ENCODE peak calls at places on chromosomes 4 and X, in ten cellular contexts. One of them, this sample, is unnamed.

GRCh38 chr4:148061795-148062194 is 329.9 kb downstream of the ARHGAP10 start:
- DNase-seq in lung: no peak
- DNase-seq in psoas muscle: no peak
- DNase-seq in esophagus squamous epithelium: no peak
- DNase-seq in astrocyte: no peak
- DNase-seq in GM12865: no peak
- DNase-seq in dorsolateral prefrontal cortex: no peak
- DNase-seq in CD4-positive, CD25-positive, alpha-beta regulatory T cell: no peak
- DNase-seq in heart left ventricle: no peak
- DNase-seq in astrocyte of the spinal cord: no peak
- DNase-seq in this sample: no peak

GRCh38 chr4:153275380-153276276 is 68.9 kb upstream of the MND1 start:
- DNase-seq in lung: no peak
- DNase-seq in CD4-positive, CD25-positive, alpha-beta regulatory T cell: no peak
- DNase-seq in heart left ventricle: no peak
- DNase-seq in astrocyte of the spinal cord: no peak
- DNase-seq in GM12865: no peak
- DNase-seq in astrocyte: no peak
- DNase-seq in dorsolateral prefrontal cortex: no peak
- DNase-seq in psoas muscle: no peak
- DNase-seq in esophagus squamous epithelium: no peak
- DNase-seq in this sample: no peak

GRCh38 chr4:156962551-156962974 is 9.0 kb downstream of the PDGFC start:
- DNase-seq in esophagus squamous epithelium: no peak
- DNase-seq in dorsolateral prefrontal cortex: no peak
- DNase-seq in CD4-positive, CD25-positive, alpha-beta regulatory T cell: no peak
- DNase-seq in lung: no peak
- DNase-seq in astrocyte of the spinal cord: peak; percentile 75
- DNase-seq in GM12865: no peak
- DNase-seq in heart left ventricle: no peak
- DNase-seq in psoas muscle: no peak
- DNase-seq in astrocyte: peak; percentile 89
- DNase-seq in this sample: no peak

GRCh38 chr4:181870326-181870725 is 372.9 kb upstream of the TENM3 start:
- DNase-seq in astrocyte: peak; percentile 73
- DNase-seq in CD4-positive, CD25-positive, alpha-beta regulatory T cell: no peak
- DNase-seq in dorsolateral prefrontal cortex: no peak
- DNase-seq in psoas muscle: no peak
- DNase-seq in lung: no peak
- DNase-seq in heart left ventricle: no peak
- DNase-seq in GM12865: no peak
- DNase-seq in esophagus squamous epithelium: no peak
- DNase-seq in astrocyte of the spinal cord: peak; percentile 42
- DNase-seq in this sample: no peak

GRCh38 chrX:80513620-80514019 is 93.4 kb downstream of the TENT5D start:
- DNase-seq in astrocyte of the spinal cord: no peak
- DNase-seq in astrocyte: no peak
- DNase-seq in psoas muscle: no peak
- DNase-seq in CD4-positive, CD25-positive, alpha-beta regulatory T cell: no peak
- DNase-seq in heart left ventricle: no peak
- DNase-seq in lung: no peak
- DNase-seq in GM12865: no peak
- DNase-seq in esophagus squamous epithelium: no peak
- DNase-seq in dorsolateral prefrontal cortex: no peak
- DNase-seq in this sample: no peak

GRCh38 chr4:174873931-174874330 is 44.2 kb upstream of the ADAM29 start:
- DNase-seq in astrocyte of the spinal cord: peak; percentile 20
- DNase-seq in psoas muscle: no peak
- DNase-seq in astrocyte: no peak
- DNase-seq in esophagus squamous epithelium: no peak
- DNase-seq in dorsolateral prefrontal cortex: no peak
- DNase-seq in GM12865: peak; percentile 61
- DNase-seq in lung: no peak
- DNase-seq in heart left ventricle: no peak
- DNase-seq in CD4-positive, CD25-positive, alpha-beta regulatory T cell: no peak
- DNase-seq in this sample: peak; percentile 42

GRCh38 chr4:99574530-99575314 is at the start of gene MTTP:
- DNase-seq in CD4-positive, CD25-positive, alpha-beta regulatory T cell: no peak
- DNase-seq in dorsolateral prefrontal cortex: no peak
- DNase-seq in astrocyte: no peak
- DNase-seq in GM12865: peak; percentile 21
- DNase-seq in astrocyte of the spinal cord: no peak
- DNase-seq in lung: no peak
- DNase-seq in psoas muscle: no peak
- DNase-seq in esophagus squamous epithelium: no peak
- DNase-seq in heart left ventricle: no peak
- DNase-seq in this sample: no peak

GRCh38 chr4:82429728-82430192 is 502 bp downstream of the HNRNPDL start:
- DNase-seq in esophagus squamous epithelium: peak; percentile 52
- DNase-seq in CD4-positive, CD25-positive, alpha-beta regulatory T cell: no peak
- DNase-seq in GM12865: no peak
- DNase-seq in astrocyte of the spinal cord: no peak
- DNase-seq in psoas muscle: no peak
- DNase-seq in lung: no peak
- DNase-seq in astrocyte: peak; percentile 32
- DNase-seq in dorsolateral prefrontal cortex: peak; percentile 49
- DNase-seq in heart left ventricle: no peak
- DNase-seq in this sample: no peak

GRCh38 chr4:14894392-14895292 is 107.6 kb upstream of the CPEB2 start:
- DNase-seq in GM12865: no peak
- DNase-seq in lung: no peak
- DNase-seq in heart left ventricle: no peak
- DNase-seq in astrocyte of the spinal cord: no peak
- DNase-seq in astrocyte: no peak
- DNase-seq in dorsolateral prefrontal cortex: no peak
- DNase-seq in esophagus squamous epithelium: no peak
- DNase-seq in CD4-positive, CD25-positive, alpha-beta regulatory T cell: no peak
- DNase-seq in psoas muscle: no peak
- DNase-seq in this sample: no peak

GRCh38 chr4:62953752-62954151 is 1455.5 kb downstream of the TECRL start:
- DNase-seq in psoas muscle: no peak
- DNase-seq in esophagus squamous epithelium: no peak
- DNase-seq in lung: no peak
- DNase-seq in heart left ventricle: no peak
- DNase-seq in CD4-positive, CD25-positive, alpha-beta regulatory T cell: no peak
- DNase-seq in GM12865: no peak
- DNase-seq in astrocyte of the spinal cord: no peak
- DNase-seq in astrocyte: no peak
- DNase-seq in dorsolateral prefrontal cortex: no peak
- DNase-seq in this sample: no peak

GRCh38 chrX:96752776-96753175 is 68.1 kb downstream of the DIAPH2 start:
- DNase-seq in lung: no peak
- DNase-seq in GM12865: no peak
- DNase-seq in astrocyte of the spinal cord: no peak
- DNase-seq in esophagus squamous epithelium: no peak
- DNase-seq in CD4-positive, CD25-positive, alpha-beta regulatory T cell: no peak
- DNase-seq in astrocyte: peak; percentile 6
- DNase-seq in psoas muscle: no peak
- DNase-seq in dorsolateral prefrontal cortex: no peak
- DNase-seq in heart left ventricle: no peak
- DNase-seq in this sample: no peak

GRCh38 chr4:6840062-6840976 is 57.8 kb downstream of the KIAA0232 start:
- DNase-seq in esophagus squamous epithelium: no peak
- DNase-seq in astrocyte of the spinal cord: peak; percentile 51
- DNase-seq in astrocyte: peak; percentile 53
- DNase-seq in GM12865: no peak
- DNase-seq in psoas muscle: no peak
- DNase-seq in CD4-positive, CD25-positive, alpha-beta regulatory T cell: no peak
- DNase-seq in heart left ventricle: peak; percentile 30
- DNase-seq in lung: no peak
- DNase-seq in dorsolateral prefrontal cortex: no peak
- DNase-seq in this sample: no peak

GRCh38 chrX:134004038-134004437 is 18.6 kb upstream of the GPC3 start:
- DNase-seq in astrocyte: peak; percentile 22
- DNase-seq in astrocyte of the spinal cord: peak; percentile 15
- DNase-seq in dorsolateral prefrontal cortex: no peak
- DNase-seq in esophagus squamous epithelium: no peak
- DNase-seq in lung: no peak
- DNase-seq in CD4-positive, CD25-positive, alpha-beta regulatory T cell: no peak
- DNase-seq in GM12865: no peak
- DNase-seq in psoas muscle: no peak
- DNase-seq in heart left ventricle: no peak
- DNase-seq in this sample: no peak

GRCh38 chr4:185602397-185602796 is 67.1 kb upstream of the PDLIM3 start:
- DNase-seq in heart left ventricle: no peak
- DNase-seq in psoas muscle: no peak
- DNase-seq in esophagus squamous epithelium: no peak
- DNase-seq in GM12865: no peak
- DNase-seq in astrocyte of the spinal cord: no peak
- DNase-seq in dorsolateral prefrontal cortex: no peak
- DNase-seq in CD4-positive, CD25-positive, alpha-beta regulatory T cell: no peak
- DNase-seq in astrocyte: no peak
- DNase-seq in lung: no peak
- DNase-seq in this sample: no peak

GRCh38 chr4:124061413-124061812 is 651.1 kb downstream of the ANKRD50 start:
- DNase-seq in dorsolateral prefrontal cortex: no peak
- DNase-seq in astrocyte of the spinal cord: peak; percentile 88
- DNase-seq in CD4-positive, CD25-positive, alpha-beta regulatory T cell: no peak
- DNase-seq in esophagus squamous epithelium: no peak
- DNase-seq in GM12865: no peak
- DNase-seq in heart left ventricle: no peak
- DNase-seq in lung: no peak
- DNase-seq in astrocyte: peak; percentile 86
- DNase-seq in psoas muscle: no peak
- DNase-seq in this sample: no peak

GRCh38 chrX:19709812-19710518 is 177.4 kb downstream of the SH3KBP1 start:
- DNase-seq in esophagus squamous epithelium: no peak
- DNase-seq in astrocyte of the spinal cord: peak; percentile 85
- DNase-seq in dorsolateral prefrontal cortex: no peak
- DNase-seq in lung: no peak
- DNase-seq in CD4-positive, CD25-positive, alpha-beta regulatory T cell: no peak
- DNase-seq in heart left ventricle: no peak
- DNase-seq in astrocyte: peak; percentile 78
- DNase-seq in psoas muscle: no peak
- DNase-seq in GM12865: no peak
- DNase-seq in this sample: no peak

DNA sequence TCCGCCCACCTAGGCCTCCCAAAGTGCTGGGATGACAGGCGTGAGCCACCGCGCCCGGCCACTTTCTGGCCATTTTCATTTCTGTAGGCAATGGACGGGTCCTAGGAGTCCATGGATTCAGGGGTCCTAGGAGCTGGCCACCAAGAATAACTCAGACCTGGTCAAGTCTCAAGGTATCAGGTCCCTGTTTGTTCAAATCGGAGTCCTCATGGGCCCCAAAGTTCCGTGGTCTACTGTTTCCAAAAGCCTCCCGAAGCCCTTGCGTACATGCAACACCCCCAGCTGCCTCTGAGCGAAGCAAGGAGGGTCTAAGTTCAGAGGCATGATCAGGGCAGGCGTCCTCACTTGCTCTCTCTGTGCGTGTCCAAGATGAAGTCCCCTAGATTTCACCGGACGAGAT is 30.1 kb downstream of the P2RY8 start:
- DNase-seq in astrocyte: no peak
- DNase-seq in esophagus squamous epithelium: no peak
- DNase-seq in psoas muscle: no peak
- DNase-seq in lung: no peak
- DNase-seq in heart left ventricle: no peak
- DNase-seq in astrocyte of the spinal cord: no peak
- DNase-seq in CD4-positive, CD25-positive, alpha-beta regulatory T cell: no peak
- DNase-seq in dorsolateral prefrontal cortex: no peak
- DNase-seq in GM12865: no peak
- DNase-seq in this sample: no peak
- H3K4me3 ChIP-seq in astrocyte: no peak overlapping the region
- H3K4me3 ChIP-seq in esophagus squamous epithelium: no peak overlapping the region
- H3K4me3 ChIP-seq in psoas muscle: no peak overlapping the region
- H3K4me3 ChIP-seq in lung: no peak overlapping the region
- H3K4me3 ChIP-seq in heart left ventricle: no peak overlapping the region
- H3K4me3 ChIP-seq in astrocyte of the spinal cord: no peak overlapping the region
- H3K4me3 ChIP-seq in CD4-positive, CD25-positive, alpha-beta regulatory T cell: no peak overlapping the region
- H3K4me3 ChIP-seq in dorsolateral prefrontal cortex: no peak overlapping the region
- H3K4me3 ChIP-seq in GM12865: no peak overlapping the region
- H3K4me3 ChIP-seq in this sample: no peak overlapping the region

DNA sequence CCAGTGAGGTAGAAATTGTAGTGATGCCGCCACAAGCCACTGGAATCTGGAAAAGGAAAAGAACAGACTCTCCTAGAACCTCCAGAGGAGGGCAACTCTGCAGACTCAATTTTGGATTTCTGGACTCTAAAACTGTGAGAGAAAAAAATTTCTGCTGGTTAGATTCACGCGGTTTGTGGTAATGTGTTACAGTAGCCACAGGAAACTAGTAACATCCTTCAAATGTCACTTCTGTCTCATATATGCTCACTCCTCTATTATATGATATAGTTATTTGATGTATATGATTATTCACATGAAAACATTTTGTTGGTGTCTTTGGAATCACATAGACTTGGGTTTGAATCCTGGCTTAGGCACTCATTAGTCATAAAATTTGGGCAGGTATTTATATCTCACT is 18.8 kb downstream of the LDOC1 start:
- DNase-seq in psoas muscle: no peak
- DNase-seq in lung: no peak
- DNase-seq in GM12865: no peak
- DNase-seq in CD4-positive, CD25-positive, alpha-beta regulatory T cell: no peak
- DNase-seq in dorsolateral prefrontal cortex: no peak
- DNase-seq in astrocyte: no peak
- DNase-seq in astrocyte of the spinal cord: no peak
- DNase-seq in esophagus squamous epithelium: no peak
- DNase-seq in heart left ventricle: no peak
- DNase-seq in this sample: no peak
- H3K4me3 ChIP-seq in psoas muscle: no peak overlapping the region
- H3K4me3 ChIP-seq in lung: no peak overlapping the region
- H3K4me3 ChIP-seq in GM12865: no peak overlapping the region
- H3K4me3 ChIP-seq in CD4-positive, CD25-positive, alpha-beta regulatory T cell: no peak overlapping the region
- H3K4me3 ChIP-seq in dorsolateral prefrontal cortex: no peak overlapping the region
- H3K4me3 ChIP-seq in astrocyte: no peak overlapping the region
- H3K4me3 ChIP-seq in astrocyte of the spinal cord: no peak overlapping the region
- H3K4me3 ChIP-seq in esophagus squamous epithelium: no peak overlapping the region
- H3K4me3 ChIP-seq in heart left ventricle: no peak overlapping the region
- H3K4me3 ChIP-seq in this sample: no peak overlapping the region

DNA sequence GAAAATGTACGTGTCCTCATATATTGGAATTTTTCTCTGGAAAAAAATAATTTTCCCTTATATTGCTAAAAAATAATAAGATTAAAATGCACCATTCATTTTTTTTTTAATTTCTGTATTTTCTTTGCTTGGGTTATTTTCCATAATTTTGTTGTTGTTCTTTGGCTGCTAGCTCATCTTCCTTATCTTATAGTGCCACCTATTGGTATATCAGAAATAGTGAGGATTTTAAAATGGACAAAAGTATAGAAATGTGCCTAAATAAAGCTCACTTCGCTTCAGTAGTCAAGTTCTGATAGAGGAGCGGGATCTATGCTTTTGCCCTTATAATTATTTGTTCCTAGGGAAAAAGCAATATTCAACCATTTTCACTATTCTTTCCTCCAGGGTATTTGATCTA is 134.8 kb downstream of the NAP1L3 start:
- DNase-seq in dorsolateral prefrontal cortex: no peak
- DNase-seq in astrocyte: no peak
- DNase-seq in astrocyte of the spinal cord: no peak
- DNase-seq in heart left ventricle: no peak
- DNase-seq in esophagus squamous epithelium: no peak
- DNase-seq in GM12865: no peak
- DNase-seq in CD4-positive, CD25-positive, alpha-beta regulatory T cell: no peak
- DNase-seq in psoas muscle: no peak
- DNase-seq in lung: no peak
- DNase-seq in this sample: no peak
- H3K4me3 ChIP-seq in dorsolateral prefrontal cortex: no peak overlapping the region
- H3K4me3 ChIP-seq in astrocyte: no peak overlapping the region
- H3K4me3 ChIP-seq in astrocyte of the spinal cord: no peak overlapping the region
- H3K4me3 ChIP-seq in heart left ventricle: no peak overlapping the region
- H3K4me3 ChIP-seq in esophagus squamous epithelium: no peak overlapping the region
- H3K4me3 ChIP-seq in GM12865: no peak overlapping the region
- H3K4me3 ChIP-seq in CD4-positive, CD25-positive, alpha-beta regulatory T cell: no peak overlapping the region
- H3K4me3 ChIP-seq in psoas muscle: no peak overlapping the region
- H3K4me3 ChIP-seq in lung: no peak overlapping the region
- H3K4me3 ChIP-seq in this sample: no peak overlapping the region

GRCh38 chrX:108130889-108131288 is 39.3 kb downstream of the ATG4A start:
- DNase-seq in astrocyte: no peak
- DNase-seq in CD4-positive, CD25-positive, alpha-beta regulatory T cell: no peak
- DNase-seq in psoas muscle: no peak
- DNase-seq in esophagus squamous epithelium: no peak
- DNase-seq in dorsolateral prefrontal cortex: no peak
- DNase-seq in heart left ventricle: no peak
- DNase-seq in lung: no peak
- DNase-seq in GM12865: no peak
- DNase-seq in astrocyte of the spinal cord: no peak
- DNase-seq in this sample: no peak
- H3K4me3 ChIP-seq in astrocyte: no peak overlapping the region
- H3K4me3 ChIP-seq in CD4-positive, CD25-positive, alpha-beta regulatory T cell: no peak overlapping the region
- H3K4me3 ChIP-seq in psoas muscle: no peak overlapping the region
- H3K4me3 ChIP-seq in esophagus squamous epithelium: no peak overlapping the region
- H3K4me3 ChIP-seq in dorsolateral prefrontal cortex: no peak overlapping the region
- H3K4me3 ChIP-seq in heart left ventricle: no peak overlapping the region
- H3K4me3 ChIP-seq in lung: no peak overlapping the region
- H3K4me3 ChIP-seq in GM12865: no peak overlapping the region
- H3K4me3 ChIP-seq in astrocyte of the spinal cord: no peak overlapping the region
- H3K4me3 ChIP-seq in this sample: no peak overlapping the region

This sample was measured in Jurkat, Clone E6-1.